ENCODE peak calls at places on chromosomes 4 and X, in ten cellular contexts. M is lower lobe of right lung; Q is OCI-LY7; U is CD8-positive, alpha-beta memory T cell; J is PC-3; A is left ventricle myocardium inferior; R is NT2/D1; D is kidney; O is ascending aorta; B is lung. V is an unnamed sample. For H3K4me1 and H3K36me3, the result is how much of the 10 kb centered on the place peaks cover.

GRCh38 chrX:101417981-101418841 is 10.2 kb downstream of the HNRNPH2 start:
- DNase-seq in M (peak), Q (no peak), U (peak), J (no peak), A (peak), R (no peak), D (peak), O (no peak), B (peak), V (no peak)

GRCh38 chr4:78225236-78225635 is 168.1 kb downstream of the FRAS1 start:
- DNase-seq in M (no peak), Q (no peak), U (no peak), J (no peak), A (no peak), R (no peak), D (no peak), O (no peak), B (no peak), V (no peak)

GRCh38 chr4:116110713-116111112 is 974.7 kb downstream of the TRAM1L1 start:
- DNase-seq in M (no peak), Q (no peak), U (no peak), J (no peak), A (no peak), R (no peak), D (no peak), O (no peak), B (no peak), V (no peak)

GRCh38 chrX:83077606-83078005 is 430.5 kb upstream of the POU3F4 start:
- DNase-seq in M (no peak), Q (no peak), U (no peak), J (no peak), A (no peak), R (no peak), D (no peak), O (no peak), B (no peak), V (no peak)

GRCh38 chrX:109839694-109840358 is 106.8 kb upstream of the ACSL4 start:
- DNase-seq in M (no peak), Q (no peak), U (no peak), J (no peak), A (peak), R (peak), D (no peak), O (no peak), B (no peak), V (peak)

GRCh38 chr4:187826725-187827124 is 168.8 kb upstream of the ZFP42 start:
- DNase-seq in M (no peak), Q (no peak), U (no peak), J (peak), A (no peak), R (no peak), D (no peak), O (no peak), B (no peak), V (no peak)

GRCh38 chrX:10470009-10470408 is 150.4 kb downstream of the MID1 start:
- DNase-seq in M (no peak), Q (no peak), U (no peak), J (peak), A (no peak), R (no peak), D (no peak), O (no peak), B (no peak), V (no peak)

GRCh38 chr4:47219586-47219985 is 188.2 kb downstream of the GABRB1 start:
- DNase-seq in M (no peak), Q (no peak), U (no peak), J (no peak), A (no peak), R (no peak), D (no peak), O (no peak), B (no peak), V (no peak)

GRCh38 chr4:98446499-98447375 is 185.6 kb downstream of the RAP1GDS1 start:
- DNase-seq in M (peak), Q (peak), U (peak), J (no peak), A (no peak), R (no peak), D (no peak), O (no peak), B (no peak), V (no peak)

GRCh38 chrX:22934640-22935039 is 65.1 kb upstream of the DDX53 start:
- DNase-seq in M (no peak), Q (no peak), U (no peak), J (no peak), A (no peak), R (no peak), D (no peak), O (no peak), B (no peak), V (no peak)

GRCh38 chr4:77151246-77151645 is 5.8 kb upstream of the CCNG2 start:
- DNase-seq in M (no peak), Q (no peak), U (no peak), J (peak), A (no peak), R (no peak), D (no peak), O (no peak), B (no peak), V (no peak)
- H3K4me3 ChIP-seq in M (no peak), Q (no peak), U (no peak), J (no peak), A (no peak), R (no peak), D (no peak), O (no peak), B (no peak), V (no peak)

DNA sequence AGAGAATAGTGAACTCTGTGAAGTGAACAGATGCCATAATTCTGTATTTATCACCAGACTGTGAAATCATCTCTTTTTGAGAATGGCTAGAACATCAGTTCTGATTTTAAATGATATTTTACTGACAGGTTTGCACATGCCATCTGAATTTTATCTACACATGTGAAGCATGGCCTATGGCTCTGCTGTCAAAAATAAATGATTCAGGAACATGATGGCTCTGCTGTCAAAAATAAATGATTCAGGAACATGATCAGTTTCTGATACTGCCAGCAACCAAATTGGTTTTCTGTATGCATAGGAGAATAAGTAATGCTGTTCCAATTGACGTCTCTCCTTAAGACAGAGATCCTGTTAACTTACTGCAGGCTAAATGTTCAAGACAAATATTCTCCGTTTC is 70.6 kb upstream of the TLL1 start:
- DNase-seq in M (no peak), Q (no peak), U (no peak), J (no peak), A (no peak), R (no peak), D (no peak), O (no peak), B (no peak), V (no peak)
- H3K4me1 ChIP-seq in M (under half), Q (under half), U (under half), J (under half), A (under half), R (under half), D (under half), O (under half), B (under half), V (under half)

GRCh38 chr4:164601653-164602052 is 152.3 kb upstream of the SMIM31 start:
- DNase-seq in M (no peak), Q (no peak), U (no peak), J (no peak), A (no peak), R (no peak), D (no peak), O (no peak), B (no peak), V (no peak)
- H3K36me3 ChIP-seq in M (under half), Q (under half), U (under half), J (under half), A (under half), R (under half), D (under half), O (under half), B (under half), V (under half)

DNA sequence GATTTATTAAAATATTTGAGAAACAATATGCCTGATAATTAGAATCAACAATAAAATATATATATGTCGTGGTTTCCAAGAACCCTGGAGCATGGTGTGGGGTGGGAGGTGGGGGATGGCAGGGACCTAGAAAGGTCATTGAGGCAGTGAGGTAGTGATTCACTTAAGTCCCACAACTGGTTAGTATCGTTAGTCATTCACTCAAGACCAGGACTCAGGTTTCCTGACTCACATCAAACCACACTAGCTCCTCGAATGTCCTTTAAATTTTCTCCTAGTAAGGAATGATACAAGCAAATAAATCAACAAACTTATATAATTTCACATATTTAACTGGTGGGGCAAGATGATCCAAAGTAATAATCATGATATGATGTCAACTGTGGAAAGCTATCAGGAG is 158.8 kb upstream of the AADAT start:
- DNase-seq in M (no peak), Q (no peak), U (no peak), J (peak), A (no peak), R (no peak), D (no peak), O (no peak), B (no peak), V (no peak)
- H3K4me3 ChIP-seq in M (no peak), Q (no peak), U (no peak), J (no peak), A (no peak), R (no peak), D (no peak), O (no peak), B (no peak), V (no peak)

GRCh38 chrX:5867778-5868177 is 360.9 kb downstream of the NLGN4X start:
- DNase-seq in M (no peak), Q (no peak), U (no peak), J (no peak), A (no peak), R (no peak), D (no peak), O (no peak), B (no peak), V (no peak)

GRCh38 chrX:5869786-5870185 is 358.9 kb downstream of the NLGN4X start:
- DNase-seq in M (no peak), Q (no peak), U (no peak), J (no peak), A (no peak), R (no peak), D (no peak), O (no peak), B (no peak), V (no peak)

DNA sequence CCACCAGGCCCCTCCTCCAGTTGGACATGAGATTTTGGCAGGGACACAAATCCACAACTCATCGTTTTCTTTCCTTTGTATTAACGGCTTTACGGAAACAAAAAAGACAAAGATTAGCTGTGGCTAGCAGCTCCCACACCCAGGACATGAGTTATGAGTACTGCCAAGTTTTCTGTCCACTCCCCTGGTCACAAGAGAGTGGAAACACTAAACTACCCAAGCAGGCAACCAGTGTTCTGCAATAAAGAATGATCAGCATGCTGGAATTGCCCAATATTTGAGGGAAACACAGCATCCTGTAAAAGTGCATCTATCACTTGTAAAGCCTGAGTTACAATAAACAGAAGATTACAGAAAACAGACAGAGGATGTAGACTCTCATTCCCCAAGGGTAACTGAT is 358.4 kb downstream of the NLGN4X start:
- DNase-seq in M (no peak), Q (no peak), U (no peak), J (no peak), A (no peak), R (no peak), D (no peak), O (no peak), B (no peak), V (no peak)
- H3K4me1 ChIP-seq in M (under half), Q (under half), U (under half), J (under half), A (under half), R (under half), D (under half), O (under half), B (under half), V (under half)

GRCh38 chrX:154436597-154437397 is at the start of gene GDI1:
- DNase-seq in M (peak), Q (peak), U (peak), J (peak), A (peak), R (no peak), D (peak), O (no peak), B (peak), V (peak)

GRCh38 chrX:154436290-154436596 is 711 bp upstream of the GDI1 start:
- DNase-seq in M (no peak), Q (no peak), U (no peak), J (no peak), A (no peak), R (no peak), D (no peak), O (no peak), B (no peak), V (no peak)

GRCh38 chrX:154435171-154435733 is 1.7 kb upstream of the GDI1 start:
- DNase-seq in M (no peak), Q (no peak), U (no peak), J (no peak), A (no peak), R (no peak), D (no peak), O (no peak), B (no peak), V (no peak)

GRCh38 chrX:154437971-154438893 is 1.3 kb downstream of the GDI1 start:
- DNase-seq in M (no peak), Q (no peak), U (no peak), J (no peak), A (no peak), R (no peak), D (peak), O (no peak), B (no peak), V (no peak)

DNA sequence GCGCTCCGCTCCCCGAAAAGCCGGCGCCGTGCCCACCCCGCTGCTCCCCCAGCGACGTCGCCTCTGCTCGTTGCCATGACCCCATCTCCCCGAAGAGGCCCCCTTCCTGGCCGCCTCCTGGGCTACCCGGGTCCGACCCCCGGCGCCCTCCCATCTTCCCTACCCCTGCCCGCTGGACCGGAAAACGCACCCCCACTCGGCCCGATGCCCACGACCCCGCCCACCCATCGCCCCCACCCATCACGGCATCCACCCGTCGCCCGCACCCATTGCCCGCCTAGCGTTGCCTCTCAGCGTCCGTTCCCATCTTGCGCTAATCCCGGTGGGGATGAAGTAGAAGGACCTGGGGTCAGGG is 421 bp downstream of the GDI1 start:
- DNase-seq in M (no peak), Q (no peak), U (no peak), J (no peak), A (no peak), R (no peak), D (peak), O (no peak), B (no peak), V (peak)
- H3K36me3 ChIP-seq in M (half or more), Q (under half), U (under half), J (under half), A (under half), R (half or more), D (under half), O (under half), B (under half), V (half or more)

GRCh38 chrX:2670978-2671377 is 20.1 kb upstream of the CD99 start:
- DNase-seq in M (no peak), Q (no peak), U (no peak), J (no peak), A (no peak), R (no peak), D (no peak), O (no peak), B (no peak), V (no peak)

GRCh38 chrX:2664497-2664896 is 26.6 kb upstream of the CD99 start:
- DNase-seq in M (no peak), Q (no peak), U (no peak), J (no peak), A (peak), R (no peak), D (no peak), O (no peak), B (no peak), V (no peak)

GRCh38 chrX:2662586-2662985 is 28.5 kb upstream of the CD99 start:
- DNase-seq in M (no peak), Q (no peak), U (no peak), J (no peak), A (no peak), R (no peak), D (no peak), O (no peak), B (no peak), V (no peak)

GRCh38 chrX:2666491-2666890 is 24.6 kb upstream of the CD99 start:
- DNase-seq in M (no peak), Q (no peak), U (no peak), J (no peak), A (no peak), R (no peak), D (no peak), O (no peak), B (no peak), V (no peak)

DNA sequence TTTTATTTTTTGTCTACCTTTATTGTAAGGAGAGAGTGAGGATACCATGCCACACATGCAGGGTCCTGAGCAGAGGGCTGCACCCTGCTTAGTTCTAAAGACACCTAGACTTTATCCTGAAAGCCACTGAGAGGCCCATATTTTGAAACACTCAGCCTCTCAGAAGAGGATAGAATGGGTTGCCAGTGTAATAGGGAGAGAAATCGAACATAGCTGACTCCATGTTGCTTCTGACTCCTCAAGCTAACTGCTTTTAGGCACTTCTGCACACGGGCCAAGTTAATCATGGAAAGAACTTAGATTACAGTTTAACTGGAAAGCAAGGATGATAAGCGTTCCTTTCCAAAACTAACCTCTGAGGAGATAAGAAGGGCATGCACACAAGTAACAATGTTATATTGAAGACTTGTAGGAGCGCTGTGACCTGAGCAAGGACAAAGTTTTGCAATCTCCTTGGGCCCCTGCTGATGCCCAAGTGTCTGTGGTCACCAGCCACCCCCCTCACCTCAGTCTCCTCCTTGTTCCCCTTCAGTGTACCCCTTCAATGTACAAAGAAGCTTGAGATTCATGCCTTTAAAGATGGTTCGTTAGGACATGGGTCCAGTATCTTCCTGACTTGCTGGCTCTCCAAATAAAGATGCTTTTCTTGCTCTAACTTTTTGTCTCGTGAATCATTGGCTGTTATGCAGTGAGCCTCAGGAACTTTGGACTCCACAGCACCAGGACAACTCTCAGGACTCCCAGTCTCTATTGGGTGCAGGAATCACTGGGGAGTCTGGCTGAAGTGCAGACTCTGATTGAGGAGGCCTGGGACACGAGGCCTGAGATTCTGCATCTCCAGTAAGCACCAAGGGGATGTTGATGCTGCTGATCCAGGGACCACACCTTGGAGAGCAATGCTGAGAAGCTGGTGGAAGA is 25.4 kb upstream of the CD99 start:
- DNase-seq in M (no peak), Q (no peak), U (no peak), J (no peak), A (no peak), R (no peak), D (no peak), O (no peak), B (no peak), V (no peak)
- H3K4me3 ChIP-seq in M (no peak), Q (no peak), U (no peak), J (no peak), A (no peak), R (no peak), D (no peak), O (no peak), B (no peak), V (no peak)

DNA sequence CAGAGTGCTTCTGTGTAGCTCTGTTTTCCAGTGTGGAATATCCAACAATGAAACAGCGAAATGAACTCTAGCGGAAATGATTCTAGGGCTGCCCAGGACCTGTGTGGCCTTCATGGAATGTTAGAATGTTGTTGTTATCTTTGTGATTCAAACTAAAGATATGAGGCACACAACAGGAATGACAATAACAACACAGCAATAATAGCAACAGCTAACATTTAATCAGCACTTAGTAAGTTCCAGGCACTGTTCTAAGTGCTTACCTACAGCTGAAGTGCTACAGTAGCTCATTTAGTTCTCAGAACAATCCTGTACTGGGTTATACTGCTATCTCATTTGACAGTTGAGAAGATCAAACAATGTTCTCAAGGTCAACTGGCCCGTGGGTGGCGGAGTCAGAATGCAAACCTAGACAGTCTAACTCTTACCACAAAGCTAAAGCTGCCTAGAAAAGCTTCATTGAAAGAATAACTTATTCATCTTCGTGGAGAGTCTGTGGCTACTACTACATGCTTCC is 63.7 kb downstream of the MAML3 start:
- DNase-seq in M (no peak), Q (no peak), U (no peak), J (peak), A (no peak), R (no peak), D (no peak), O (no peak), B (no peak), V (no peak)
- H3K4me1 ChIP-seq in M (half or more), Q (under half), U (under half), J (half or more), A (under half), R (under half), D (under half), O (under half), B (under half), V (under half)

GRCh38 chr4:2255501-2256155 is 6.3 kb downstream of the MXD4 start:
- DNase-seq in M (peak), Q (no peak), U (peak), J (no peak), A (peak), R (no peak), D (peak), O (peak), B (peak), V (no peak)
- H3K36me3 ChIP-seq in M (half or more), Q (under half), U (under half), J (under half), A (under half), R (under half), D (under half), O (under half), B (under half), V (under half)

GRCh38 chrX:44951572-44952067 is 78.6 kb downstream of the KDM6A start:
- DNase-seq in M (no peak), Q (no peak), U (no peak), J (no peak), A (no peak), R (no peak), D (no peak), O (no peak), B (no peak), V (no peak)
- H3K4me3 ChIP-seq in M (no peak), Q (no peak), U (no peak), J (no peak), A (peak), R (peak), D (no peak), O (no peak), B (no peak), V (no peak)